ENCODE peak calls at places on chromosomes 6 and 20, in five cellular contexts. One of them, this sample, is unnamed.

GRCh38 chr20:23225407-23226060 is 125.1 kb upstream of the NXT1 start:
- DNase-seq in B cell: no peak
- DNase-seq in H9: no peak
- DNase-seq in choroid plexus epithelial cell: peak
- DNase-seq in hepatocyte: peak
- DNase-seq in this sample: peak

GRCh38 chr6:96826865-96827264 is 10.4 kb downstream of the GPR63 start:
- DNase-seq in B cell: no peak
- DNase-seq in H9: no peak
- DNase-seq in choroid plexus epithelial cell: no peak
- DNase-seq in hepatocyte: no peak
- DNase-seq in this sample: no peak

GRCh38 chr20:45890077-45890996 is 671 bp downstream of the NEURL2 start:
- DNase-seq in B cell: peak
- DNase-seq in H9: peak
- DNase-seq in choroid plexus epithelial cell: peak
- DNase-seq in hepatocyte: peak
- DNase-seq in this sample: peak

GRCh38 chr20:46031701-46032254 is 2.8 kb downstream of the SLC12A5 start:
- DNase-seq in B cell: no peak
- DNase-seq in H9: peak
- DNase-seq in choroid plexus epithelial cell: no peak
- DNase-seq in hepatocyte: no peak
- DNase-seq in this sample: no peak

GRCh38 chr6:166076625-166077024 is 91.0 kb downstream of the TBXT start:
- DNase-seq in B cell: no peak
- DNase-seq in H9: peak
- DNase-seq in choroid plexus epithelial cell: no peak
- DNase-seq in hepatocyte: no peak
- DNase-seq in this sample: no peak

GRCh38 chr6:108739496-108740330 is 108.5 kb upstream of the ARMC2 start:
- DNase-seq in B cell: no peak
- DNase-seq in H9: no peak
- DNase-seq in choroid plexus epithelial cell: no peak
- DNase-seq in hepatocyte: no peak
- DNase-seq in this sample: no peak

GRCh38 chr20:63178889-63179751 is 36.8 kb downstream of the YTHDF1 start:
- DNase-seq in B cell: peak
- DNase-seq in H9: peak
- DNase-seq in choroid plexus epithelial cell: peak
- DNase-seq in hepatocyte: peak
- DNase-seq in this sample: no peak

GRCh38 chr20:51938557-51939324 is 136.4 kb upstream of the SALL4 start:
- DNase-seq in B cell: no peak
- DNase-seq in H9: no peak
- DNase-seq in choroid plexus epithelial cell: peak
- DNase-seq in hepatocyte: no peak
- DNase-seq in this sample: no peak

GRCh38 chr20:11496382-11496781 is 421.3 kb upstream of the BTBD3 start:
- DNase-seq in B cell: no peak
- DNase-seq in H9: no peak
- DNase-seq in choroid plexus epithelial cell: no peak
- DNase-seq in hepatocyte: no peak
- DNase-seq in this sample: no peak

GRCh38 chr6:170243791-170244291 is 47.0 kb downstream of the DLL1 start:
- DNase-seq in B cell: no peak
- DNase-seq in H9: no peak
- DNase-seq in choroid plexus epithelial cell: peak
- DNase-seq in hepatocyte: no peak
- DNase-seq in this sample: no peak

GRCh38 chr20:62475027-62475818 is 572 bp downstream of the GATA5 start:
- DNase-seq in B cell: no peak
- DNase-seq in H9: no peak
- DNase-seq in choroid plexus epithelial cell: no peak
- DNase-seq in hepatocyte: no peak
- DNase-seq in this sample: no peak

GRCh38 chr6:149929422-149929821 is 6.5 kb upstream of the RAET1G start:
- DNase-seq in B cell: no peak
- DNase-seq in H9: no peak
- DNase-seq in choroid plexus epithelial cell: no peak
- DNase-seq in hepatocyte: no peak
- DNase-seq in this sample: no peak

GRCh38 chr20:52012093-52012492 is 179.5 kb downstream of the ZFP64 start:
- DNase-seq in B cell: no peak
- DNase-seq in H9: no peak
- DNase-seq in choroid plexus epithelial cell: no peak
- DNase-seq in hepatocyte: no peak
- DNase-seq in this sample: peak

GRCh38 chr6:167827588-167828324 is 1.0 kb downstream of the AFDN start:
- DNase-seq in B cell: no peak
- DNase-seq in H9: peak
- DNase-seq in choroid plexus epithelial cell: peak
- DNase-seq in hepatocyte: peak
- DNase-seq in this sample: peak

GRCh38 chr20:1327241-1327653 is 1.7 kb downstream of the SDCBP2 start:
- DNase-seq in B cell: no peak
- DNase-seq in H9: peak
- DNase-seq in choroid plexus epithelial cell: peak
- DNase-seq in hepatocyte: peak
- DNase-seq in this sample: peak

GRCh38 chr6:11322252-11322885 is 89.9 kb upstream of the NEDD9 start:
- DNase-seq in B cell: no peak
- DNase-seq in H9: no peak
- DNase-seq in choroid plexus epithelial cell: no peak
- DNase-seq in hepatocyte: no peak
- DNase-seq in this sample: no peak

GRCh38 chr20:43969501-43969900 is 54.8 kb downstream of the TOX2 start:
- DNase-seq in B cell: no peak
- DNase-seq in H9: no peak
- DNase-seq in choroid plexus epithelial cell: no peak
- DNase-seq in hepatocyte: no peak
- DNase-seq in this sample: no peak

GRCh38 chr6:20433929-20434328 is 32.2 kb downstream of the E2F3 start:
- DNase-seq in B cell: no peak
- DNase-seq in H9: no peak
- DNase-seq in choroid plexus epithelial cell: no peak
- DNase-seq in hepatocyte: no peak
- DNase-seq in this sample: peak

GRCh38 chr6:143180860-143181259 is 120.2 kb downstream of the AIG1 start:
- DNase-seq in B cell: no peak
- DNase-seq in H9: no peak
- DNase-seq in choroid plexus epithelial cell: no peak
- DNase-seq in hepatocyte: no peak
- DNase-seq in this sample: no peak

GRCh38 chr6:166032366-166033171 is 135.1 kb downstream of the TBXT start:
- DNase-seq in B cell: no peak
- DNase-seq in H9: peak
- DNase-seq in choroid plexus epithelial cell: peak
- DNase-seq in hepatocyte: peak
- DNase-seq in this sample: peak

GRCh38 chr20:60011512-60012507 is 53.6 kb downstream of the CDH26 start:
- DNase-seq in B cell: no peak
- DNase-seq in H9: no peak
- DNase-seq in choroid plexus epithelial cell: no peak
- DNase-seq in hepatocyte: no peak
- DNase-seq in this sample: no peak

GRCh38 chr20:3786126-3786484 is 435 bp downstream of the CENPB start:
- DNase-seq in B cell: no peak
- DNase-seq in H9: no peak
- DNase-seq in choroid plexus epithelial cell: peak
- DNase-seq in hepatocyte: peak
- DNase-seq in this sample: peak

GRCh38 chr6:34465551-34466241 is at the start of gene PACSIN1:
- DNase-seq in B cell: peak
- DNase-seq in H9: peak
- DNase-seq in choroid plexus epithelial cell: no peak
- DNase-seq in hepatocyte: peak
- DNase-seq in this sample: no peak

GRCh38 chr6:79384845-79385244 is 150.4 kb upstream of the HMGN3 start:
- DNase-seq in B cell: no peak
- DNase-seq in H9: no peak
- DNase-seq in choroid plexus epithelial cell: peak
- DNase-seq in hepatocyte: no peak
- DNase-seq in this sample: no peak

GRCh38 chr6:21186479-21187055 is 407.0 kb upstream of the SOX4 start:
- DNase-seq in B cell: no peak
- DNase-seq in H9: no peak
- DNase-seq in choroid plexus epithelial cell: no peak
- DNase-seq in hepatocyte: no peak
- DNase-seq in this sample: peak

DNA sequence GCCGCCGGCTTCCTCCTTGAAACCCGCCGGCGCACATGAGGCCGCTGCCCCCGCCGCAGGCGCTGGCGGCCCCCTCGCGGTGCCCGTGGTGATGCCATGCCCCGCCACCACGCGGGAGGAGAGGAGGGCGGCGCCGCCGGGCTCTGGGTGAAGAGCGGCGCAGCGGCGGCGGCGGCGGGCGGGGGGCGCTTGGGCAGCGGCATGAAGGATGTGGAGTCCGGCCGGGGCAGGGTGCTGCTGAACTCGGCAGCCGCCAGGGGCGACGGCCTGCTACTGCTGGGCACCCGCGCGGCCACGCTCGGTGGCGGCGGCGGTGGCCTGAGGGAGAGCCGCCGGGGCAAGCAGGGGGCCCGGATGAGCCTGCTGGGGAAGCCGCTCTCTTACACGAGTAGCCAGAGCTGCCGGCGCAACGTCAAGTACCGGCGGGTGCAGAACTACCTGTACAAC is 253 bp downstream of the KCNQ5 start:
- DNase-seq in B cell: peak
- DNase-seq in H9: peak
- DNase-seq in choroid plexus epithelial cell: peak
- DNase-seq in hepatocyte: peak
- DNase-seq in this sample: peak
- TF ChIP-seq CTCF in B cell: peak
- TF ChIP-seq CTCF in H9: peak
- TF ChIP-seq CTCF in choroid plexus epithelial cell: no peak
- TF ChIP-seq CTCF in hepatocyte: no peak
- TF ChIP-seq CTCF in this sample: peak

DNA sequence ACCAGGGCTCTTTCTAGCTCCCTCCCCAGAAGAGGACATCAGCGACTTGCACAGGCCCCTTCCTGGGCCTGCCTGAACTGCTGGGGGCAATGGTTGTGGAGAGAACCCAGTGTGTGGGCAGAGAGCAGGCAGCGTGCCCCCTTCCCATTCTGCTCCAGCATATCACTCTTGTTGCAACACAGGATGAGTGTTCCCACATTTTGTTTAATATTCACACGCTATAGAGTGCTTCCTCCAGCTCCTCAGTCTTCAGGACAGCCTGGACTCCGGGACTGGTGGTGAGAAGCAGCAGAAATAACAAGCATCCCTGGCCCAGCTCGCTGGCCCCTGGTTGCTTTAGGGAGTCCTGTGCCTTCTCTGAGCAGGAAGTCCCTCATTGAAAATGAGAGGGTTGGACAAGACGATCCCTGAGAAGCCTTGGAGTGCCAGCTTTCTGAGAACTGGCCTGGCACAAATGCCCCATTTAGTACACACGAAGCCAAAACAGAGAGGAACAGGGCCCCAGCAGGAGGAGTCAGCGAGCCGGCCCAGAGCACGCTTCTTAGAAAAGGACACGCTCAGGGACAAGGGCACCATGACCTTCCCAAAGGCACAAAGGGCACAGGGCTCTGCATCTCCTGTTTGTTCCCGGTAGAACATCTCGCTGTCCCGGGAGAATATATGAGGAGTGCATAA is 84.2 kb upstream of the FOXC1 start:
- DNase-seq in B cell: no peak
- DNase-seq in H9: no peak
- DNase-seq in choroid plexus epithelial cell: no peak
- DNase-seq in hepatocyte: no peak
- DNase-seq in this sample: peak
- TF ChIP-seq CTCF in B cell: no peak
- TF ChIP-seq CTCF in H9: no peak
- TF ChIP-seq CTCF in choroid plexus epithelial cell: no peak
- TF ChIP-seq CTCF in hepatocyte: no peak
- TF ChIP-seq CTCF in this sample: no peak

GRCh38 chr6:61787998-61788397 is 498.0 kb downstream of the KHDRBS2 start:
- DNase-seq in B cell: no peak
- DNase-seq in H9: no peak
- DNase-seq in choroid plexus epithelial cell: no peak
- DNase-seq in hepatocyte: no peak
- DNase-seq in this sample: no peak
- TF ChIP-seq CTCF in B cell: no peak
- TF ChIP-seq CTCF in H9: no peak
- TF ChIP-seq CTCF in choroid plexus epithelial cell: no peak
- TF ChIP-seq CTCF in hepatocyte: no peak
- TF ChIP-seq CTCF in this sample: no peak

GRCh38 chr6:44096615-44097014 is 30.6 kb downstream of the MRPL14 start:
- DNase-seq in B cell: peak
- DNase-seq in H9: no peak
- DNase-seq in choroid plexus epithelial cell: peak
- DNase-seq in hepatocyte: peak
- DNase-seq in this sample: peak
- TF ChIP-seq CTCF in B cell: peak
- TF ChIP-seq CTCF in H9: peak
- TF ChIP-seq CTCF in choroid plexus epithelial cell: peak
- TF ChIP-seq CTCF in hepatocyte: peak
- TF ChIP-seq CTCF in this sample: peak

DNA sequence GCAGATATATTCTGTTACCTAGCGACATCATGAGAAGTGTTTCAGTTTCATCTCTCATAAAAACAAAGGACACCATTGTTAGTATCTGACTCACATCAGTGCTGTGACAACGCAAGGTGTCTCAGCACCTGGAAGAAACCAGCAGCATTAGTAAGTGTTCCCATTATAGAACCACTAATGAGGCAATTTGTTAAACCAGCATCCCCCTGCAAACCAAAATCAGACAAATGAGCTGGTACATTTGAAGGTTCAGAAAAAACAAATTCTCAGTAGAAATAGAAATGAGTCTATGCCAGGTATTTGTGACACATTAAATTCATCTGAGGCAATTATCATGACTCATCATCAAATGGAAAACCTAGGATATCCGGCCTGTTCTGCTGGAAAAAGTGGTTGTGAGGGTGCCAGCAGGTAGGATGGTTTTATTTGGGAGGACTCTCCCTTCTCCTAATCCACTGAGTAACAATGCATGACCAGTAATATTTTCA is 151.7 kb downstream of the TMEM200A start:
- DNase-seq in B cell: no peak
- DNase-seq in H9: no peak
- DNase-seq in choroid plexus epithelial cell: no peak
- DNase-seq in hepatocyte: no peak
- DNase-seq in this sample: peak
- TF ChIP-seq CTCF in B cell: no peak
- TF ChIP-seq CTCF in H9: no peak
- TF ChIP-seq CTCF in choroid plexus epithelial cell: no peak
- TF ChIP-seq CTCF in hepatocyte: no peak
- TF ChIP-seq CTCF in this sample: no peak